ENCODE peak calls at places on chromosomes 2 and 18, in seven cellular contexts. Z, I, G, A, S, K and R are unnamed samples.

GRCh38 chr18:23627964-23628363 is 34.7 kb downstream of the ANKRD29 start:
- DNase-seq in G (no peak), I (no peak), K (no peak), Z (no peak), S (no peak), A (no peak), R (no peak)

GRCh38 chr2:132668189-132668833 is 1.7 kb downstream of the LYPD1 start:
- DNase-seq in Z (peak; percentile 42), K (no peak), G (no peak), I (no peak), A (peak; percentile 74), S (no peak), R (no peak)

GRCh38 chr2:40658917-40659316 is 207.0 kb upstream of the SLC8A1 start:
- DNase-seq in K (no peak), A (peak; percentile 45), I (no peak), Z (peak; percentile 26), S (no peak), G (no peak), R (no peak)

GRCh38 chr2:25453199-25453903 is 111.6 kb upstream of the DNMT3A start:
- DNase-seq in K (peak; percentile 28), S (no peak), Z (no peak), A (no peak), I (no peak), G (no peak), R (no peak)

GRCh38 chr2:42838133-42838532 is 45.8 kb upstream of the HAAO start:
- DNase-seq in I (no peak), Z (no peak), S (no peak), G (no peak), A (no peak), K (no peak), R (no peak)

GRCh38 chr18:712401-713134 is at the start of gene ENOSF1:
- DNase-seq in I (peak; percentile 57), S (peak; percentile 72), G (peak; percentile 90), K (peak; percentile 84), Z (peak; percentile 69), A (peak; percentile 85), R (no peak)

GRCh38 chr2:88658890-88659881 is 31.9 kb upstream of the EIF2AK3 start:
- DNase-seq in Z (peak; percentile 72), A (no peak), I (no peak), S (no peak), K (no peak), G (no peak), R (no peak)

GRCh38 chr2:197867630-197868029 is 63.2 kb downstream of the PLCL1 start:
- DNase-seq in I (no peak), A (no peak), Z (no peak), G (no peak), K (no peak), S (no peak), R (no peak)

GRCh38 chr18:9782073-9782857 is 74.2 kb downstream of the RAB31 start:
- DNase-seq in K (no peak), A (no peak), Z (peak; percentile 40), G (no peak), I (no peak), S (no peak), R (no peak)

GRCh38 chr2:106053116-106053515 is 141.0 kb downstream of the UXS1 start:
- DNase-seq in G (no peak), S (no peak), A (no peak), I (no peak), Z (peak; percentile 71), K (no peak), R (no peak)

GRCh38 chr2:207807516-207807915 is 37.8 kb upstream of the FZD5 start:
- DNase-seq in I (no peak), K (no peak), G (no peak), A (no peak), S (no peak), Z (no peak), R (no peak)

GRCh38 chr2:3598197-3598910 is 3.4 kb downstream of the COLEC11 start:
- DNase-seq in S (no peak), K (no peak), Z (no peak), A (no peak), I (no peak), G (no peak), R (no peak)

GRCh38 chr2:64311948-64312621 is 141.9 kb upstream of the LGALSL start:
- DNase-seq in I (no peak), A (peak; percentile 52), G (peak; percentile 89), Z (peak; percentile 95), K (no peak), S (no peak), R (no peak)

GRCh38 chr18:25724121-25724520 is 366.3 kb downstream of the SS18 start:
- DNase-seq in I (no peak), G (no peak), A (no peak), S (no peak), K (no peak), Z (no peak), R (no peak)

GRCh38 chr2:169928463-169928864 is 101.2 kb downstream of the UBR3 start:
- DNase-seq in A (no peak), S (peak; percentile 46), K (no peak), G (no peak), I (no peak), Z (peak; percentile 20), R (peak; percentile 0)

GRCh38 chr2:200308001-200308400 is 1.5 kb downstream of the SPATS2L start:
- DNase-seq in G (no peak), I (no peak), S (no peak), A (no peak), Z (no peak), K (no peak), R (no peak)

GRCh38 chr2:201237486-201238241 is 22.7 kb upstream of the CASP8 start:
- DNase-seq in K (no peak), Z (no peak), A (no peak), G (no peak), S (no peak), I (no peak), R (no peak)